ENCODE peak calls at places on chromosomes 4 and X, in four cellular contexts. L is A549, M is WTC11, T is K562. S is an unnamed sample.

GRCh38 chr4:156949373-156949814 is 22.2 kb downstream of the PDGFC start:
- DNase-seq in T (no peak), M (no peak), L (peak), S (peak)

GRCh38 chr4:99506781-99507180 is 4.0 kb upstream of the C4orf17 start:
- DNase-seq in T (no peak), L (no peak), M (no peak), S (no peak)

GRCh38 chr4:13160906-13161305 is 323.2 kb downstream of the RAB28 start:
- DNase-seq in T (no peak), M (no peak), L (no peak), S (no peak)

GRCh38 chr4:168840988-168841681 is 168.9 kb downstream of the CBR4 start:
- DNase-seq in T (no peak), L (no peak), M (peak), S (no peak)

GRCh38 chr4:100869266-100869665 is 351.4 kb upstream of the EMCN start:
- DNase-seq in T (no peak), L (no peak), M (no peak), S (no peak)

GRCh38 chr4:2907706-2908293 is 55.4 kb downstream of the NOP14 start:
- DNase-seq in M (no peak), T (no peak), L (no peak), S (peak)

GRCh38 chr4:2046031-2046961 is 12.8 kb upstream of the NAT8L start:
- DNase-seq in T (no peak), L (no peak), M (no peak), S (no peak)

GRCh38 chrX:17606211-17606610 is 131.1 kb upstream of the SCML1 start:
- DNase-seq in T (no peak), L (no peak), M (no peak), S (no peak)

GRCh38 chrX:19388064-19388679 is 44.4 kb downstream of the PDHA1 start:
- DNase-seq in M (no peak), L (no peak), T (no peak), S (no peak)

GRCh38 chr4:62548108-62548524 is 1348.0 kb downstream of the ADGRL3 start:
- DNase-seq in L (peak), M (peak), T (no peak), S (peak)

GRCh38 chr4:78075986-78076385 is 18.9 kb downstream of the FRAS1 start:
- DNase-seq in T (no peak), L (no peak), M (no peak), S (no peak)

GRCh38 chr4:51842167-51842553 is 793 bp upstream of the DCUN1D4 start:
- DNase-seq in L (peak), M (no peak), T (no peak), S (no peak)

GRCh38 chr4:89420507-89420906 is 112.9 kb upstream of the GPRIN3 start:
- DNase-seq in T (no peak), M (no peak), L (no peak), S (no peak)

GRCh38 chr4:6408263-6408662 is 64.2 kb downstream of the PPP2R2C start:
- DNase-seq in M (peak), T (peak), L (peak), S (no peak)

GRCh38 chrX:100649550-100650356 is 5.8 kb downstream of the SRPX2 start:
- DNase-seq in T (no peak), L (peak), M (peak), S (peak)

GRCh38 chrX:58025979-58026378 is 115.7 kb upstream of the ZXDA start:
- DNase-seq in T (peak), L (peak), M (peak), S (peak)

GRCh38 chr4:26858947-26859401 is 1.7 kb upstream of the STIM2 start:
- DNase-seq in T (no peak), L (no peak), M (no peak), S (no peak)

GRCh38 chr4:119638359-119638758 is 9.8 kb upstream of the PDE5A start:
- DNase-seq in L (no peak), M (no peak), T (no peak), S (no peak)

GRCh38 chrX:40100141-40100536 is 2.4 kb upstream of the BCOR start:
- DNase-seq in M (no peak), T (no peak), L (no peak), S (no peak)

GRCh38 chrX:153505361-153505760 is 10.6 kb downstream of the BGN start:
- DNase-seq in L (no peak), M (no peak), T (no peak), S (no peak)

GRCh38 chr4:143586080-143586479 is 72.6 kb downstream of the SMARCA5 start:
- DNase-seq in T (no peak), M (no peak), L (no peak), S (no peak)

GRCh38 chr4:77905651-77906263 is 43.1 kb downstream of the MRPL1 start:
- DNase-seq in M (no peak), T (peak), L (no peak), S (no peak)

GRCh38 chr4:157389751-157390150 is 169.2 kb downstream of the GRIA2 start:
- DNase-seq in M (no peak), L (no peak), T (no peak), S (no peak)

GRCh38 chrX:129755779-129756650 is 17.2 kb downstream of the XPNPEP2 start:
- DNase-seq in L (no peak), T (peak), M (peak), S (no peak)

GRCh38 chr4:150224896-150225591 is 146.8 kb downstream of the DCLK2 start:
- DNase-seq in L (peak), M (no peak), T (no peak), S (no peak)

GRCh38 chr4:5127556-5127955 is 76.3 kb downstream of the STK32B start:
- DNase-seq in M (no peak), T (no peak), L (no peak), S (no peak)

GRCh38 chr4:53450773-53451172 is 73.3 kb downstream of the FIP1L1 start:
- DNase-seq in L (peak), M (peak), T (no peak), S (no peak)

GRCh38 chrX:120456973-120457372 is 12.1 kb downstream of the LAMP2 start:
- DNase-seq in T (no peak), M (no peak), L (no peak), S (no peak)

GRCh38 chr4:160299608-160300007 is 1196.7 kb downstream of the RAPGEF2 start:
- DNase-seq in T (no peak), M (no peak), L (no peak), S (no peak)

GRCh38 chrX:3345281-3346081 is 971 bp downstream of the MXRA5 start:
- DNase-seq in M (peak), T (no peak), L (no peak), S (no peak)

GRCh38 chr4:19748911-19749473 is 502.7 kb upstream of the SLIT2 start:
- DNase-seq in T (no peak), L (no peak), M (no peak), S (no peak)

GRCh38 chrX:1264556-1264955 is 4.1 kb upstream of the CSF2RA start:
- DNase-seq in L (peak), T (no peak), M (no peak), S (peak)

GRCh38 chr4:47690611-47691010 is 147.3 kb downstream of the CORIN start:
- DNase-seq in M (no peak), T (no peak), L (no peak), S (no peak)

GRCh38 chr4:111854494-111855087 is 290.7 kb upstream of the FAM241A start:
- DNase-seq in M (no peak), T (peak), L (peak), S (peak)

GRCh38 chrX:46840946-46841740 is 4.3 kb downstream of the RP2 start:
- DNase-seq in M (no peak), T (no peak), L (no peak), S (no peak)

GRCh38 chr4:82044141-82044993 is 329.4 kb downstream of the HNRNPD start:
- DNase-seq in T (no peak), M (peak), L (peak), S (no peak)

DNA sequence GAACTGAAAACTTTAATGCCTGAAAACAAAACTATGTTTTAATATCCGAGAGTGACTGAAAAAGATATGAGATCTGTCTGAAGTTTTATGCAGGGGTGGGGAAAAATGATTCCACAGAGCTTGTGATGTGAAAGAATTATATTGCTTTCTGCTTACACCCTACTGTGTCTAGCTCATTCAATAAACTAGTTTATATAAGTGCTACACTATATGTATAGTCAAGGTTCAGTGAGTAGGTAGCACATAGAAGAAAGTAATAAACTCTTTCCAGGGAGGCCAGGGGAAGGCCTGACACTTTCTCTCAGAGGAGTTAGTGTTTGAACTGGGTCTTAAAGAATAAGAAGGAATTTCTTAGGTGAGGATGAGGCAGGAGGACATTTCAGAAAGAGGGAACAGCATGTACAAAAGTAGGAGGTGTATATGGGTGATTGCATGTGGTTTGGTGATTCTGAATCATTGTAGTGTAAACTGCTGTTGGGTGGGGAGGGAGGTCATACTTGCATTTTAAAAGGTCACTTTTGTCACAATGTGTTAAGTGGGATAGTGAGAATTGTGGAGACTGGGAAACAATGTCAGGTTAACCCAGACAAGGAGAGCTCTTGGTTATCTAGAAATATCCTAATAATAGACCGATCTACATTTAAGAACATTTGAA is 25.1 kb upstream of the TEX13D start:
- DNase-seq in M (no peak), T (no peak), L (no peak), S (no peak)
- TF ChIP-seq HMGXB4 in M (no peak), T (no peak), L (no peak), S (no peak)

GRCh38 chrX:106899841-106900240 is 3.3 kb downstream of the RIPPLY1 start:
- DNase-seq in M (no peak), T (no peak), L (no peak), S (no peak)

GRCh38 chrX:106897259-106897658 is 5.9 kb downstream of the RIPPLY1 start:
- DNase-seq in M (no peak), L (peak), T (no peak), S (no peak)

GRCh38 chrX:106901341-106901740 is 1.8 kb downstream of the RIPPLY1 start:
- DNase-seq in T (no peak), L (no peak), M (no peak), S (peak)

GRCh38 chrX:106898462-106898861 is 4.7 kb downstream of the RIPPLY1 start:
- DNase-seq in L (peak), T (peak), M (no peak), S (peak)

DNA sequence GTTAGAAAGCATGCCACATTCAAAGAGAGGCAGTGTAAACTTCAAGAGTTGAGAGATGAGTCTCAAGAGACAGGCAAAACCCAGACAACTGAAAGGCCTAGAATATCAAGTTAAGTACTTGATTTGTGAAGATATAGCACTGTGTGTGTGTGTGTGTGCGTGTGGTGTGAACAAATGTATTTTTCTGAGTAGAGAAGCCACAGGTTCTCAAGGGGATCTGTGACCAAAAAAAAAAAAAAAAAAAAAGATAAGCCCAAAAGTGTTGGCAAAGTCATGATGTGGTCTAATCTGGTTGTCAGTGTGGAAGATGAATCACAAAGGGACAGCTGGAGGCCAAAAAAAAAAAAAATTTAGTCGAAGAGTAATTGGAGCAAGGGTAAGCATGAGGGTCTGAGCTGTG is 3.9 kb downstream of the RIPPLY1 start:
- DNase-seq in M (no peak), T (no peak), L (no peak), S (no peak)
- TF ChIP-seq HMGXB4 in M (no peak), T (no peak), L (no peak), S (no peak)

DNA sequence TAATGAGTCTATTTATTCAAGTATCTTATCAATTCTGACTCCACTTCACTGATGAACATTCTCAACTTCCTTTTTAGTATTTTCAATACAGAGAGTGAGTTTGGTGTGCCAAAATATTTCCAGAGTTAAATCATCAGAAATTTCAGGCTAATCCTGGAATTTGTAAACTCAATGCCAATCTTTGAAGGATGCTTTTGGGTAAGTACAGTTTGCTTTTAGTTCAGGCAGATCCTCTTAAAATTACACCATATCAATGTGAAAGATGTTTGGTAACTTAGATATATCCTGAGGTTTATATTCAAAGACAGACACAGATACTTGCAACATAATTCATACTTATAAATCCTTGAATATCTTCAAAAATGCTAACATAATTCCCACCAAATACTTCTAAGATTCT is 76.0 kb upstream of the FAM47B start:
- DNase-seq in L (no peak), T (no peak), M (no peak), S (no peak)
- TF ChIP-seq HMGXB4 in L (no peak), T (no peak), M (no peak), S (no peak)

DNA sequence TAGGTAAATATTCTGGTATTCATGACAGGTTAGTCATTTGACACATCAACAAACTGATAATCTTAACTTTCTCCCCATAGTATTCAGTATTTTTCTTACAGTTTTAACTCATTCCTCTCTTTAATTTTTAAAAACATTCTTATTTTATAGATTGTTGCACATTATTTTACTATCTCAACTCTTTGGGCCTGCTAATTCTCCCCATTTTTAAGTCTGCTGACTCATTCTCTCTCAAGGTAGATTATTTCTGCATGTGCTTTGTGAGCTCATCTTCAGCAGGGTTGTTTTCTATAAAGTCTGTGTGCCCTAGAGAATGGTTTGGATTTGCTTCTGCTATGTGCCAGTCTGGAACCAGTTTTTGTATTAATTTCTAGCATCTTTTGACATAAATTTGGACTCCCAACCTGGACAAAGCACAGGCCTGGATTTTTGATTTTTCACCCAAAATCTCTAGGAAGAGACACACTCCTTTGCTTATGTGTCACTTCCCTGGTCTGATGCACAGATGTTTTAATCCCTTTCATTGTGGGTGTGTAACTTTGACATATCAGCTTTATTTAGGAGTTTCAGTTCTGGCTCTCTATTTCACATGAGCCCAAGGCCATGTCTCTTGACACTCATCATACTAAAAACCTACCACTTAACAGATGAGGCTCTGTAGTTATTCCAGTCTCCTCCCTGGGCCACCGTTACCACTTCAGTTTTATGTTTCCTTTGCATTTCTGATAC is 194.3 kb upstream of the PGRMC2 start:
- DNase-seq in L (no peak), M (no peak), T (no peak), S (no peak)
- TF ChIP-seq HMGXB4 in L (no peak), M (no peak), T (no peak), S (no peak)

GRCh38 chr4:68466185-68466584 is 18.9 kb downstream of the TMPRSS11E start:
- DNase-seq in T (no peak), M (no peak), L (peak), S (no peak)

GRCh38 chr4:68463796-68464195 is 16.5 kb downstream of the TMPRSS11E start:
- DNase-seq in L (peak), T (no peak), M (no peak), S (no peak)

GRCh38 chr4:68465058-68465457 is 17.8 kb downstream of the TMPRSS11E start:
- DNase-seq in T (no peak), M (no peak), L (no peak), S (no peak)

GRCh38 chr4:68466751-68467150 is 19.5 kb downstream of the TMPRSS11E start:
- DNase-seq in L (no peak), M (no peak), T (no peak), S (no peak)

GRCh38 chr4:68469482-68469881 is 22.2 kb downstream of the TMPRSS11E start:
- DNase-seq in L (no peak), T (no peak), M (no peak), S (no peak)
- TF ChIP-seq HMGXB4 in L (no peak), T (no peak), M (no peak), S (no peak)

DNA sequence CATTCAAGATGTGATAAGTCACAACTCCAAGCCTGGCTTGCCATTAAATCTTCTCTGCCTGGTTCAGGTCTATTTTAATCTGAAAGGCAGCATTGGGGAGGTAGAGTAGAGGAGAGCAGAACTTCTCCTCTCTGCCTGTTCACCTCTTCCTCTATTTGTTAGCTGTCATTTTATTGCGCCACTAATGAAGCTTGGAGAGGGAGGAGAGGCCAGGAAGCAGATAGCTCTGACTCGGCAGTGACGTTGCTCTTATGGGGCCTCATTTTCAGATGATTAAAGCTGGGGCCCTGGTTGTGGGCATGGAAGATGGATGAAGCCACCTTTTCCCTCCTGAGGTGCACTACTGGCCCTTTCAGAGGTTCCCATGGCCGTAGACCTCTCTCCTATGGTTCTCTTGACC is 207.3 kb downstream of the MID1IP1 start:
- DNase-seq in L (no peak), T (no peak), M (no peak), S (no peak)
- TF ChIP-seq HMGXB4 in L (no peak), T (no peak), M (no peak), S (no peak)

GRCh38 chrX:133177202-133177601 is 41.0 kb downstream of the TFDP3 start:
- DNase-seq in M (no peak), T (no peak), L (no peak), S (no peak)

GRCh38 chrX:133171962-133172708 is 46.0 kb downstream of the TFDP3 start:
- DNase-seq in M (no peak), T (no peak), L (peak), S (no peak)
- TF ChIP-seq HMGXB4 in M (no peak), T (no peak), L (no peak), S (no peak)

DNA sequence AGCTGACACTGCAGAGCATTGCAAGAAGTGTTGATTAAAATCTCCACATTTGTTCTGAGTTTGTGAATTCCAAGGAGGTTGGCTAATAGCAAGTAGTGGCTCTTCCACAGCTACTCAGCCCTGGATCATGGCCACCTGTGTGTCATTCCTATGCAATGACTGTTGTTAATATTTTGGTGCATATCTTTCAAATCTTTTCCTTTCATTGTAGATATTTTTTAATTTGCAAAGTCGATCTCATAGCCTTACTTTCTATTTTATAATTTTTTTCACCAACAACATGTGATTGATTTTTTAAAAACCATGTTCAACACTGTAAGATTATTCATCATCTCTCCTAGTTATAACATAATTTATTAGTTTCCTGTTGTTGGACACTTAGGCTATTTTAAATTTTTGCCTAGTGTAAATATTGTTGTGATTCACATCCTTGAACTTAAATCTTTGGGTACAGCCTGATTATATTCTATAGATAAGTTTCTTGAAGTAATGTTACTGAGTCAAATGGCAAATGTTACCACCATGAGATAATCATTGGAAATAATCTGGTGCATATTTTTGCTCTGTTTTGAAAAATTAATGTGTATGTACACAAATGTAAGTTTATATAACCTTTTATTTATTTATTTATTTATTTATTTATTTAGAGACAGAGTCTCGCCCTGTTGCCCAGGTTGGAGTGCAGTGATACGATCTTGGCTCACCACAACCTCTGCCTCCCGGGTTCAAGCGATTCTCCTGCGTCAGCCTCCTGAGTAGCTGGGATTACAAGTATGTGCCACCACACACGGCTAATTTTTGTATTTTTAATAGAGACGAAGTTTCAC is 17.1 kb upstream of the ARHGAP10 start:
- DNase-seq in T (no peak), L (no peak), M (no peak), S (no peak)
- TF ChIP-seq HMGXB4 in T (no peak), L (no peak), M (no peak), S (no peak)

S was measured in HepG2.